ENCODE peak calls at places on chromosomes 1 and 21, in nine cellular contexts. J is gastrocnemius medialis, E is IMR-90, G is A549, M is spleen, A is stomach, P is transverse colon, T is adrenal gland, H is uterus. Q is an unnamed sample.

GRCh38 chr1:6353948-6354658 is 39.5 kb downstream of the ACOT7 start:
- DNase-seq in J (peak; percentile 82), E (no peak), G (no peak), M (no peak), A (peak; percentile 73), P (peak; percentile 76), T (peak; percentile 88), H (peak; percentile 40), Q (no peak)

GRCh38 chr1:27637052-27637451 is 2.1 kb upstream of the FGR start:
- DNase-seq in J (no peak), E (peak; percentile 63), G (no peak), M (no peak), A (no peak), P (no peak), T (no peak), H (no peak), Q (no peak)

GRCh38 chr1:189775343-189775742 is 702.3 kb downstream of the BRINP3 start:
- DNase-seq in J (no peak), E (peak; percentile 97), G (no peak), M (no peak), A (no peak), P (no peak), T (no peak), H (no peak), Q (no peak)

GRCh38 chr1:151579436-151580225 is 32.2 kb upstream of the SNX27 start:
- DNase-seq in J (no peak), E (peak; percentile 82), G (no peak), M (no peak), A (no peak), P (no peak), T (no peak), H (no peak), Q (no peak)

GRCh38 chr1:12130466-12131130 is 36.2 kb upstream of the TNFRSF1B start:
- DNase-seq in J (no peak), E (no peak), G (no peak), M (no peak), A (no peak), P (no peak), T (no peak), H (no peak), Q (no peak)

GRCh38 chr1:245603311-245603865 is 448.6 kb downstream of the KIF26B start:
- DNase-seq in J (no peak), E (no peak), G (no peak), M (no peak), A (no peak), P (no peak), T (no peak), H (no peak), Q (no peak)

GRCh38 chr1:203173566-203173965 is 2.1 kb downstream of the MYBPH start:
- DNase-seq in J (peak; percentile 92), E (no peak), G (no peak), M (peak; percentile 51), A (no peak), P (no peak), T (no peak), H (no peak), Q (no peak)

GRCh38 chr1:182279724-182280506 is 111.7 kb downstream of the GLUL start:
- DNase-seq in J (peak; percentile 38), E (no peak), G (no peak), M (no peak), A (no peak), P (no peak), T (no peak), H (no peak), Q (no peak)

GRCh38 chr1:197182716-197183115 is 36.2 kb upstream of the ASPM start:
- DNase-seq in J (no peak), E (no peak), G (no peak), M (no peak), A (no peak), P (no peak), T (no peak), H (no peak), Q (no peak)

GRCh38 chr1:1569341-1569740 is 5.3 kb downstream of the SSU72 start:
- DNase-seq in J (no peak), E (no peak), G (no peak), M (no peak), A (no peak), P (no peak), T (no peak), H (no peak), Q (no peak)

GRCh38 chr1:235325139-235325538 is 2.8 kb downstream of the ARID4B start:
- DNase-seq in J (no peak), E (no peak), G (no peak), M (no peak), A (no peak), P (no peak), T (no peak), H (no peak), Q (no peak)

GRCh38 chr1:78009836-78010235 is 5.1 kb downstream of the DNAJB4 start:
- DNase-seq in J (no peak), E (no peak), G (no peak), M (no peak), A (no peak), P (no peak), T (no peak), H (no peak), Q (no peak)

GRCh38 chr21:45327458-45328197 is 39.9 kb upstream of the POFUT2 start:
- DNase-seq in J (no peak), E (no peak), G (no peak), M (peak; percentile 68), A (no peak), P (no peak), T (no peak), H (no peak), Q (no peak)

GRCh38 chr1:208329291-208329690 is 85.1 kb upstream of the PLXNA2 start:
- DNase-seq in J (no peak), E (no peak), G (no peak), M (no peak), A (no peak), P (no peak), T (no peak), H (no peak), Q (no peak)
- H3K9me3 ChIP-seq in J (no peaks in the 10 kb centered on the region), E (no peaks in the 10 kb centered on the region), G (no peaks in the 10 kb centered on the region), M (no peaks in the 10 kb centered on the region), A (no peaks in the 10 kb centered on the region), P (no peaks in the 10 kb centered on the region), T (no peaks in the 10 kb centered on the region), H (no peaks in the 10 kb centered on the region), Q (no peaks in the 10 kb centered on the region)

GRCh38 chr1:173489149-173489600 is 12.0 kb downstream of the PRDX6 start:
- DNase-seq in J (no peak), E (peak; percentile 20), G (no peak), M (no peak), A (no peak), P (no peak), T (no peak), H (no peak), Q (no peak)
- TF ChIP-seq POLR2A in J (no peak), E (no peak), G (no peak), M (no peak), A (no peak), P (no peak), T (no peak), H (no peak), Q (no peak)

GRCh38 chr21:17711896-17712295 is 99.2 kb upstream of the BTG3 start:
- DNase-seq in J (no peak), E (no peak), G (no peak), M (no peak), A (no peak), P (no peak), T (no peak), H (no peak), Q (no peak)

GRCh38 chr21:17708541-17709265 is 96.0 kb upstream of the BTG3 start:
- DNase-seq in J (no peak), E (no peak), G (no peak), M (no peak), A (no peak), P (no peak), T (no peak), H (no peak), Q (no peak)

GRCh38 chr21:17709266-17709611 is 96.5 kb upstream of the BTG3 start:
- DNase-seq in J (no peak), E (no peak), G (no peak), M (no peak), A (no peak), P (no peak), T (no peak), H (no peak), Q (no peak)

DNA sequence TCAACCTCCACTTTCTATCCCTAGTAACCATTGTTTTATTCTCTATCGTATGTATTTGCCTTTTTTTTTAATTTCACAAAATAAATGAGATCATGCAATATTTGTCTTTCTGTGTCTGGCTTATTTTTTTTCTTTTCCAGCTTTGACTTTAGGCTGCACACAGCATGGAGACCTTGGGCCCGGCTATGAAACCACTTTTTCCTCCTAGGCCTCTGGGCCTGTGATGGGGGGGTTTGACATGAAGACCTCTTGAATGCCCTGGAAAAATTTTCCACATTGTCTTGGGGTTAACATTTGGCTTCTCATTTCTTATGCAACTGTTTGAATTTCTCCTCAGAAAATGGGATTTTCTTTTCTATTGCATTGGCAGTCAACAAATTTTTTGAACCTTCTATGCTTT is 100.2 kb upstream of the BTG3 start:
- DNase-seq in J (no peak), E (no peak), G (no peak), M (no peak), A (no peak), P (no peak), T (no peak), H (no peak), Q (no peak)
- H3K9me3 ChIP-seq in J (no peaks in the 10 kb centered on the region), E (no peaks in the 10 kb centered on the region), G (no peaks in the 10 kb centered on the region), M (peaks cover 8% of the 10 kb centered on the region), A (peaks cover 4% of the 10 kb centered on the region), P (no peaks in the 10 kb centered on the region), T (no peaks in the 10 kb centered on the region), H (no peaks in the 10 kb centered on the region), Q (no peaks in the 10 kb centered on the region)

GRCh38 chr1:180154003-180154324 is 705 bp upstream of the QSOX1 start:
- DNase-seq in J (no peak), E (no peak), G (peak; percentile 28), M (no peak), A (no peak), P (no peak), T (no peak), H (no peak), Q (no peak)

GRCh38 chr1:180150982-180151381 is 3.7 kb upstream of the QSOX1 start:
- DNase-seq in J (no peak), E (peak; percentile 32), G (no peak), M (no peak), A (no peak), P (no peak), T (no peak), H (no peak), Q (no peak)

GRCh38 chr1:180152588-180152987 is 2.1 kb upstream of the QSOX1 start:
- DNase-seq in J (no peak), E (no peak), G (no peak), M (no peak), A (no peak), P (no peak), T (no peak), H (no peak), Q (no peak)

GRCh38 chr1:180153032-180153431 is 1.6 kb upstream of the QSOX1 start:
- DNase-seq in J (no peak), E (no peak), G (no peak), M (no peak), A (no peak), P (no peak), T (no peak), H (no peak), Q (no peak)

DNA sequence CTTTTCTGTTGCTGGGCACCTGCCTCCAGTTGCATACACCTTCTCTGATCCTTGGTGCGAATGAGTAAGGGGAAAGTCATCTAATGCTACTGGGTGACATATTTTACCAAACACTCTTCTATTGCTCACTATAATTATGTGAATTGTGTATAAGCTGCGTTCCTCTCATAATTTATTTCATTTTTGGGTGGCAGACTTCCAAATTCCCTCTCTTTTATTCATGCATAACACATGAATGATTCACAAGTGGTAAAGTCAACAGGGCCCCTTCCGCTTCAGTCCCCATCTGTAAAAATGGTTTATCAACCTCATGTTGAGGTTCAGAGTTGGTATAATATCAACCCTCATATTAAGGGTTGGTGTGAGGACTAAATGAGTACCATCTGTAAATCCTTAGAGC is 3.2 kb upstream of the QSOX1 start:
- DNase-seq in J (no peak), E (peak; percentile 95), G (peak; percentile 41), M (no peak), A (no peak), P (no peak), T (no peak), H (no peak), Q (no peak)
- TF ChIP-seq POLR2A in J (no peak), E (no peak), G (no peak), M (no peak), A (no peak), P (no peak), T (no peak), H (no peak), Q (no peak)

Q was measured in esophagus squamous epithelium.